ENCODE peak calls at places on chromosomes 7 and 10, in five cellular contexts. M, I, G, E and P are unnamed samples.

GRCh38 chr7:106573125-106573663 is 87.8 kb downstream of the CCDC71L start:
- DNase-seq in M (no peak), I (no peak), G (no peak), E (no peak), P (no peak)

GRCh38 chr10:100303724-100304319 is 17.3 kb upstream of the BLOC1S2 start:
- DNase-seq in I (no peak), G (no peak), M (peak), E (peak), P (peak)

GRCh38 chr10:69435966-69436520 is 15.2 kb upstream of the TSPAN15 start:
- DNase-seq in G (no peak), I (no peak), E (no peak), M (no peak), P (no peak)

GRCh38 chr10:25226775-25227682 is 52.2 kb downstream of the GPR158 start:
- DNase-seq in I (peak), E (peak), M (peak), G (peak), P (peak)

GRCh38 chr7:93043393-93043985 is 74.3 kb downstream of the SAMD9 start:
- DNase-seq in M (no peak), I (no peak), E (no peak), G (no peak), P (peak)

GRCh38 chr10:88062798-88063472 is 199.5 kb downstream of the PTEN start:
- DNase-seq in G (no peak), E (peak), M (no peak), I (no peak), P (no peak)

GRCh38 chr7:33781796-33782195 is 123.5 kb upstream of the BMPER start:
- DNase-seq in E (no peak), M (no peak), I (no peak), G (no peak), P (no peak)

GRCh38 chr7:156590212-156590611 is 50.4 kb upstream of the RNF32 start:
- DNase-seq in G (no peak), I (no peak), E (no peak), M (no peak), P (no peak)

GRCh38 chr10:61000769-61001730 is 57.1 kb upstream of the RHOBTB1 start:
- DNase-seq in M (peak), I (no peak), G (no peak), E (peak), P (no peak)

GRCh38 chr7:81299272-81299671 is 380.4 kb upstream of the SEMA3C start:
- DNase-seq in G (no peak), I (no peak), M (no peak), E (no peak), P (peak)

GRCh38 chr7:85070967-85071628 is 115.8 kb downstream of the SEMA3D start:
- DNase-seq in G (no peak), M (no peak), I (no peak), E (no peak), P (no peak)

GRCh38 chr7:2059964-2060700 is 172.6 kb downstream of the MAD1L1 start:
- DNase-seq in M (no peak), E (no peak), I (no peak), G (no peak), P (no peak)

GRCh38 chr10:99527526-99528255 is 5.1 kb upstream of the NKX2-3 start:
- DNase-seq in G (no peak), I (no peak), M (no peak), E (no peak), P (no peak)

GRCh38 chr7:105087981-105088380 is 74.0 kb downstream of the KMT2E start:
- DNase-seq in G (no peak), E (no peak), I (no peak), M (no peak), P (no peak)

GRCh38 chr7:33578166-33578565 is 327.2 kb upstream of the BMPER start:
- DNase-seq in E (no peak), G (no peak), M (no peak), I (no peak), P (no peak)

GRCh38 chr10:19819419-19820033 is 3.3 kb downstream of the PLXDC2 start:
- DNase-seq in G (no peak), I (no peak), M (peak), E (peak), P (no peak)
- TF ChIP-seq JUND in G (no peak), I (no peak), M (no peak), E (no peak), P (no peak)

DNA sequence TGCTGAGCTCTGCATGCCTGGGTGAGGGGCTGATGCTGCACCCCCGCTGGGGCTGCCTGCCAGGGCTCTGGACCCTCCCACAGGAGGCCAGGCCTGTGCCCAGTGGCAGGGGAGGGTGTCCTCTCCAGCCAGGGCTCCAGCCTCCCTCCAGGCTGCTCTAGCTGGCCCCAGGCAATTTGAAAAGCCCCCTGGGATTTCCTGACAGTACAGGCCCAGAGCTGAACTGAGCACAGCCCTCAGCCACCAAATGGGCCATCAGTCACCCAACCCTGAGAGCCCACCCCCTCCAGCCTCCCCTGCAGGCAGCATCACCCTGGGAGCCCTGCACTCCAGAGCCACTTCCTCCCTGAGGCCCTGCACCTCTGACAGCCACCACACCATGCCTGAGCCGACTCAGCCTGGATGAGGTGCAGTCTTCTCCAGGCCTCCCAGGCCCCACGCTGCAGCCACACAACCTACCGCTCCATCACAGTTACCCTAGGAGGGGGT is 101.8 kb upstream of the RET start:
- DNase-seq in I (no peak), G (no peak), M (no peak), E (no peak), P (no peak)
- H3K9ac ChIP-seq in I (no peak), G (no peak), M (no peak), E (no peak), P (no peak)

GRCh38 chr10:101565936-101566332 is 22.1 kb downstream of the POLL start:
- DNase-seq in E (no peak), I (no peak), M (no peak), G (no peak), P (no peak)

GRCh38 chr10:101566333-101567164 is 21.5 kb downstream of the POLL start:
- DNase-seq in E (no peak), G (no peak), M (peak), I (no peak), P (no peak)

GRCh38 chr10:101565370-101565900 is 22.6 kb downstream of the POLL start:
- DNase-seq in E (no peak), G (no peak), I (no peak), M (no peak), P (no peak)

GRCh38 chr10:101568054-101568745 is 19.9 kb downstream of the POLL start:
- DNase-seq in G (no peak), M (no peak), I (no peak), E (no peak), P (no peak)

GRCh38 chr10:101567165-101568006 is 20.7 kb downstream of the POLL start:
- DNase-seq in G (no peak), E (no peak), I (no peak), M (no peak), P (no peak)
- TF ChIP-seq EZH2 in G (no peak), E (no peak), I (no peak), M (no peak), P (no peak)

GRCh38 chr10:11328264-11329054 is 283.0 kb downstream of the USP6NL start:
- DNase-seq in M (no peak), E (no peak), I (no peak), G (no peak), P (no peak)

GRCh38 chr10:11329055-11329673 is 282.3 kb downstream of the USP6NL start:
- DNase-seq in M (no peak), E (no peak), G (no peak), I (no peak), P (no peak)

GRCh38 chr10:11331178-11331577 is 280.3 kb downstream of the USP6NL start:
- DNase-seq in M (no peak), I (no peak), G (no peak), E (no peak), P (no peak)

GRCh38 chr10:11331706-11332105 is 279.7 kb downstream of the USP6NL start:
- DNase-seq in M (no peak), I (no peak), G (no peak), E (no peak), P (no peak)

DNA sequence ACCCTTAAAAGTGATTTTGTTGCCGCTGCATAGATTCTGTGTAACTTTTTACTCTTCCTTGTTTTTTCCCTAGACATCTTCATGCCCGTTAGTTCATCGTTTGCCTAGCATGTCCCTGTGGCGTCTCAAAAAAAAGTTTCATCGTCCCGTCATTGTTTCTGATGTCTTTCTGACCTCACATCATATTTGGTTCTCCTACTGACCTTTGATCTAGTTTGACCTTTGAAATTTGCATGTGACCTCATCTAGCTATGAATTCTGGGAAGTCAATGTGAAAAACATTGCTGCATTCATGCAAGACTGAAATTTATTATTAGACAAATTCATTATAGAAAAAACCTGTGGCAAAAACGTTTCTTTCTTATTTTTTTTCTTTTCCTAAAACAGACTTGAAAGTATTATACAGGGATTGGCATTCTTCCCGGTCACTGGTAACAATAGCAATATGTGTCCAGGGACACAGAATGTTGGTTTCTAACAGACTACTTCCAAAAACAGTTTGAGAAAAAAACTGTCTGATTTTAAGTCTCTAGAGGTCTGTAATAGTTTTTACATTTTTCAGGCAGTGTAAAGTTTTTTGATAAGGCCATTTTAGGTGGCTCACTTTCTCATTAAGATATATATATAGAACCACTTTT is 280.9 kb downstream of the USP6NL start:
- DNase-seq in E (no peak), G (no peak), I (no peak), M (no peak), P (no peak)
- TF ChIP-seq JUND in E (no peak), G (no peak), I (no peak), M (no peak), P (no peak)

GRCh38 chr7:44257213-44257612 is 56.4 kb downstream of the YKT6 start:
- DNase-seq in G (no peak), E (no peak), M (no peak), I (no peak), P (no peak)
- H3K9ac ChIP-seq in G (peak), E (no peak), M (peak), I (no peak), P (no peak)

DNA sequence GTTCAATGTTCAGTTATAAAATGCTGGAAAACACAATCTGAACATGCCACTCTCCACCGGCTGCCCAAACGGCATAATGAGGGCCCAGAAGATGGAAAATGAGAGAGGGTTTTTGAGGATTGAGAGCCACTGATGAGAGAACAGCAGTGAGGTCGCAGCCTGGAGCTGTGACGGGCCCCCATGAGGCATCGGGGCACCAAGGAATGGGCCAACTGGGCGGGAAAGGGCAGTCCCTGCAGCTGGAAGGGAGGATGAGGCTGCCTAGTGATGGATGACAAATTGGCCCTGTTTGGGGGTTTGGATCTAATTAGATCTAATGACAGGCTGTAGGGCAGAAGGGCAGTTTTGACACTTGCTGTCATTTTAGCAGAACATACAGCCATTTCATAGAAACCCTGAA is 39.1 kb downstream of the WNT2 start:
- DNase-seq in I (no peak), G (no peak), M (no peak), E (no peak), P (no peak)
- TF ChIP-seq EZH2 in I (no peak), G (no peak), M (no peak), E (no peak), P (no peak)

GRCh38 chr7:47651355-47652317 is 69.7 kb upstream of the TNS3 start:
- DNase-seq in I (no peak), G (no peak), E (no peak), M (no peak), P (no peak)

GRCh38 chr7:47649901-47650300 is 68.0 kb upstream of the TNS3 start:
- DNase-seq in G (no peak), E (no peak), I (no peak), M (no peak), P (no peak)

GRCh38 chr7:47653550-47654351 is 71.8 kb upstream of the TNS3 start:
- DNase-seq in E (no peak), M (no peak), G (no peak), I (no peak), P (no peak)

GRCh38 chr7:47654672-47655340 is 72.9 kb upstream of the TNS3 start:
- DNase-seq in E (no peak), M (no peak), I (no peak), G (no peak), P (no peak)

DNA sequence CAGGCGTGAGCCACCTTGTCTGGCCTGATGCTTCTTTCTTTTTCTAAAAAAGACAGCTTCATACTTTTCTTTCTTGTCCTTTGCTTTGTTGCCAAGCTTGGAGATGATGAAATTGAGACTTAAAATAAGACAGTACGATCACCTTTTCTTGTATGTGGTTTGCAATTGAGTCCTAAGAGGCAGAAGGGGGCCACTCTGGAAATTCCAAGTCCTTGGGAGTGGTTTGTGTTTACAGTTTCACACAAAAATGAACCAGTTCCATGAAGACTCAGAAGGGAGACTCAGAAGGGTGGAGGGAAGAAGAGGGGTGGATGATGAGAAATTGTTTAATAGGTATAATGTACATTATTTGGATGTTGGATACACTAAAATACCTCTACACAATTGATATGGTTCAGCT is 70.7 kb upstream of the TNS3 start:
- DNase-seq in E (no peak), M (no peak), G (no peak), I (no peak), P (no peak)
- TF ChIP-seq JUND in E (no peak), M (no peak), G (no peak), I (no peak), P (no peak)

GRCh38 chr7:158266817-158267736 is 320.5 kb downstream of the PTPRN2 start:
- DNase-seq in G (no peak), I (no peak), E (no peak), M (no peak), P (no peak)
- H3K9ac ChIP-seq in G (no peak), I (no peak), E (no peak), M (no peak), P (no peak)